ENCODE peak calls at places on chromosomes 4 and X, in five cellular contexts. Z is fibroblast of mammary gland, N is heart left ventricle, W is lower leg skin, Y is breast epithelium. K is an unnamed sample.

GRCh38 chr4:153758688-153759406 is 977 bp downstream of the RNF175 start:
- DNase-seq in N (no peak), Y (no peak), Z (no peak), W (no peak), K (no peak)

GRCh38 chr4:156303708-156304107 is 350.0 kb upstream of the CTSO start:
- DNase-seq in Y (no peak), W (no peak), Z (no peak), N (no peak), K (no peak)

GRCh38 chr4:39823193-39823592 is 125.3 kb downstream of the UBE2K start:
- DNase-seq in N (no peak), Z (peak; percentile 68), Y (no peak), W (peak; percentile 5), K (peak; percentile 81)

GRCh38 chr4:13821522-13821921 is 194.0 kb upstream of the BOD1L1 start:
- DNase-seq in N (no peak), Z (peak; percentile 18), W (no peak), Y (no peak), K (peak; percentile 8)

GRCh38 chr4:139658185-139658584 is 7.4 kb upstream of the MGST2 start:
- DNase-seq in Y (no peak), N (no peak), W (no peak), Z (no peak), K (no peak)

GRCh38 chrX:45351478-45351877 is 150.8 kb upstream of the DIPK2B start:
- DNase-seq in N (no peak), Y (no peak), W (no peak), Z (peak; percentile 67), K (peak; percentile 88)

GRCh38 chr4:154741877-154742851 is 1.6 kb upstream of the LRAT start:
- DNase-seq in N (no peak), Y (no peak), W (no peak), Z (no peak), K (no peak)

GRCh38 chr4:156888762-156889161 is 82.8 kb downstream of the PDGFC start:
- DNase-seq in W (no peak), Z (peak; percentile 86), Y (no peak), N (no peak), K (peak; percentile 89)

GRCh38 chrX:10756365-10756915 is 136.1 kb upstream of the MID1 start:
- DNase-seq in W (no peak), Y (no peak), N (no peak), Z (peak; percentile 87), K (peak; percentile 87)

GRCh38 chr4:5192271-5192670 is 141.0 kb downstream of the STK32B start:
- DNase-seq in Z (no peak), Y (no peak), W (no peak), N (no peak), K (no peak)

GRCh38 chrX:77415161-77415560 is 32.0 kb upstream of the FGF16 start:
- DNase-seq in Y (no peak), Z (peak; percentile 5), W (no peak), N (no peak), K (no peak)
- TF ChIP-seq CTCF in Y (no peak), Z (peak; percentile 24), W (no peak), N (no peak), K (no peak)

GRCh38 chrX:53003111-53003510 is 44.8 kb upstream of the FAM156A start:
- DNase-seq in W (no peak), N (no peak), Z (no peak), Y (no peak), K (no peak)

GRCh38 chrX:53004038-53004437 is 44.6 kb upstream of the GPR173 start:
- DNase-seq in Z (no peak), N (no peak), Y (no peak), W (peak; percentile 57), K (no peak)

GRCh38 chrX:53001958-53002357 is 43.6 kb upstream of the FAM156A start:
- DNase-seq in N (no peak), Y (no peak), Z (no peak), W (no peak), K (no peak)

GRCh38 chrX:52995974-52996304 is 37.6 kb upstream of the FAM156A start:
- DNase-seq in Y (no peak), Z (no peak), N (no peak), W (no peak), K (no peak)

DNA sequence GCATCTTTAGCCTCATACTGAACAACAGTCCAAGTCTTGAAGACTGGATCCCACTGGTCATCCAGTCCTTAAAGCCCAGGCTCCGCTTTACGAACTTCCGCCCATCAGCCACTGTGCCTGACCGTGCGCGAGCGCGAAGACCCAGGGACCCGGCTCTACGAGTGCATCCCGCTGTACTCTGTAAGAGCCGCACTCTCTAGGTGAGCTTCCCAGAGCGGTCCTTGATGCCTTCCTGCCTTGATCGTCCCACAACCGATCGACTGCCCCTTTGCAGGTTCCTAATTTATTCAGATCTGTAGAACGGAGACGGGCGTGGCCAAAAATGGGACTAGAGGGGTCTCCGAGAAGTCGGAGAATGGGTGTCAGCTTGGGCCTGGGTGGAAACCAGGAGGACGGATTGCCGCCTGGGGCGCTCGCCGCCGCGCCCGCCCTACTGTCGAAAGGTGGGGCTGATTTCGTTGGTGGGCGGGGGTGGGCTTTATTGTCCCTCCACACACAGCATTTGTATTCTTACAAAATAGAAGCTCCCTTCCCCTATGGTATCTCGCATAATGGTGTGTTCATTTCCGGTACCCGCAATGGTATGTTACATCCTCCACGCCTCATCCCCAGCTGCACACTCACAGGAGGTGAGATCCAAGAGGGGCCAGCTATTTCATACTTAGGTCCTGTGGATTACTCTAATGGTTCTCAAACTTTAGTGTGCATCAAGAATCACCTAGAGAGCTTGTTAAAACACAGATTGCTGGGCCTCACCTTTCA is 42.3 kb upstream of the FAM156A start:
- DNase-seq in Z (no peak), Y (no peak), N (no peak), W (peak; percentile 57), K (no peak)
- H3K4me3 ChIP-seq in Z (no peak overlapping the region), Y (no peak overlapping the region), N (no peak overlapping the region), W (no peak overlapping the region), K (no peak overlapping the region)

DNA sequence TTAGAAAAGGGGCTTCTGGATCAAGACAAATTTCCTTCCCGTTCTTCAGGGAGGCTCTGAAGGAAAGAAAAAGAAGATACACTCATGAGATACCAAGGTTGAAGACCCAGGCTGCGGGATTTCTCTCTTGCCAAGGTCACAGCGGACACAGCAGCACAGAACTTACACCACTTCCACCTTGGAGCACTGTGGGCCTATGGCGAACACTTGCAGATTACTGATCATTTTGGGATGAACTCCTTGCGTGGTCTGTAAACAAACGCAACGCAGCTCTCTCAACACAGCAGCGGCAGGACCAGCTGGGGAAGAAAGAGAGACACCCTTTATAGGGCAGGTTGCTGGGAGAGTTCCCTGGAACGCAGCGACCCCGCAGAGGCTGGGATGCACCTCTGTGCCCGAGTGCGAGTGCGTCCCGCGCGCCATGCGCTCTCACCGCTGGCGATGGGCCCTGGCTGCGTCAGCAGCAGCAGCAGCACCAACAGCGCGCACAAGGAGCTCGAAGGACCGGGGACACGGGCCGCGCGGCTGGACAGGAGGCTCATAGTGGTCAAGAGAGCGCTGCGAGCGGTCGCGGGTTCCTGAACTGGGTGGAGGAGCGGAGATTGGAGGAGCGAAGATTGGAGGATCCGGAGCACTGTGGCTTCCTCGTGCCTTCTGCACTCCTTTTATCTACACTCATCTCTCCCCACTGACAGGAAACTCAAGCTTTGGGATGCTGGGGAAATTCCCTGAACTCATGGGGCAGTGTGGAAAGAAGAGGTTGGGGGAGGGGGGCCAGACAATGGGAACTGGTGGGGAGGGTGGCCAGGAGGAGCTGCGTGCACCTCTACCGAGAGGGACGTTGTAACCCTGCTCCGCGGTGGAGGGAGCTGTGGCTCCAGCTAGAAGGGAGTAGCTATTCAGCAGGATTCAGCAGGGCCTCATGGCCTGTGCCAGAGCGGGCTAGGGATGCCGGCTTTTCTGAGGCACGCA is at the start of gene CXCL5:
- DNase-seq in W (peak; percentile 84), Z (peak; percentile 66), N (peak; percentile 23), Y (no peak), K (peak; percentile 37)
- TF ChIP-seq CTCF in W (no peak), Z (no peak), N (no peak), Y (no peak), K (no peak)

GRCh38 chr4:77176606-77177005 is 19.6 kb downstream of the CCNG2 start:
- DNase-seq in N (no peak), Z (no peak), W (no peak), Y (no peak), K (no peak)

GRCh38 chr4:77177196-77177595 is 20.2 kb downstream of the CCNG2 start:
- DNase-seq in W (no peak), Y (no peak), Z (no peak), N (no peak), K (peak; percentile 43)

GRCh38 chr4:77181737-77182136 is 24.7 kb downstream of the CCNG2 start:
- DNase-seq in Z (no peak), Y (no peak), W (no peak), N (no peak), K (no peak)

GRCh38 chr4:77178560-77178959 is 21.6 kb downstream of the CCNG2 start:
- DNase-seq in Y (no peak), Z (no peak), W (no peak), N (no peak), K (no peak)

GRCh38 chr4:77179512-77179911 is 22.5 kb downstream of the CCNG2 start:
- DNase-seq in Z (no peak), W (no peak), Y (no peak), N (no peak), K (no peak)
- H3K4me3 ChIP-seq in Z (no peak overlapping the region), W (no peak overlapping the region), Y (no peak overlapping the region), N (no peak overlapping the region), K (no peak overlapping the region)

DNA sequence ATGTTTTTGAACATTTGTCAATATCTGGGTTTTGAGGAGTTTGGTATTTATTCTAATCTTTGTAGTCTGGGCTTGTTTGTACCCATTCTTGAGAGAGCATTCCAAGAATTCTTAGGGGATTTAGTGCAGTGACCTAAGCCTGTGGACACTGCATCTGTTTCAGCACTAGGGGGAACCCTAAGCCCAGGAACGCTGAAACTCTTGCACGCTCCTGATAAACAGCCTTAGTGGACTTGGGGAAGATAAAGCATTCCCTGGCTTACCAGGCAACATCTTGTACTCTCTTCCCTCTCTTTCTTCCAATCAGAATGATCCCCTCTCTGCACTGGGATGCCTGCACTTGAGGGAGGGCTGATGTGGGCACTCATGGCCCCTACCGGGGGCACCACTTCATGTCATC is 654.9 kb upstream of the HTR2C start:
- DNase-seq in N (no peak), Y (no peak), W (no peak), Z (peak; percentile 53), K (peak; percentile 1)
- TF ChIP-seq CTCF in N (no peak), Y (peak; percentile 29), W (no peak), Z (peak; percentile 68), K (peak; percentile 28)

DNA sequence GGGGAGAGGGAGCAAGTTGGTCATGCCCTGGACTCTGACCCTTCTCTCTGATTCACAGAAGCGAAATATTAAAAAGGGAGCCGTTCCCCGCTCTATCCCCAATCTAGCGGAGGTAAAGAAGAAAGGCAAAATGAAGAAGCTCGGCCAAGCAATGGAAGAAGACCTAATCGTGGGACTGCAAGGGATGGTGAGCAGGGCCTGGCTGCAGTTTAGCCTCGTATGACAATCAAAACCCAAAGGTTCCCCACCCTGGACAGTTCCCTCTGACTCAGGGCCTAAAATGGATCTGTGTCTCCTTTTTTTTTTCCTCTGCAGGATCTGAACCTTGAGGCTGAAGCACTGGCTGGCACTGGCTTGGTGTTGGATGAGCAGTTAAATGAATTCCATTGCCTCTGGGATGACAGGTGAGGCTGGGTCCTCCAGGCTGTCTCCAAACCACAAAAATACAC is 970 bp downstream of the HDAC6 start:
- DNase-seq in Z (peak; percentile 3), W (no peak), N (no peak), Y (no peak), K (no peak)
- H3K4me3 ChIP-seq in Z (peak overlapping the region; percentile 74), W (no peak overlapping the region), N (peak overlapping the region; percentile 67), Y (peak overlapping the region; percentile 54), K (peak overlapping the region; percentile 74)

GRCh38 chr4:166594326-166594946 is 639.9 kb downstream of the SPOCK3 start:
- DNase-seq in Z (peak; percentile 41), W (no peak), N (peak; percentile 25), Y (no peak), K (peak; percentile 2)
- TF ChIP-seq CTCF in Z (peak; percentile 66), W (no peak), N (no peak), Y (no peak), K (peak; percentile 38)